ENCODE peak calls at places on chromosomes 4 and X, in four cellular contexts. C is NCI-H187 treated with DMSO at 0.1 percent for 48 hours, J is A549, L is GF-D8. Q is an unnamed sample.
A peak's percentile ranks its signal among the peaks of the same experiment; 100 is the strongest.

GRCh38 chr4:106809083-106809482 is 227.0 kb downstream of the DKK2 start:
- DNase-seq in C (no peak), J (peak; percentile 20), L (peak; percentile 3), Q (peak; percentile 25)

GRCh38 chr4:125140966-125141495 is 173.7 kb upstream of the FAT4 start:
- DNase-seq in C (no peak), J (no peak), L (no peak), Q (no peak)

GRCh38 chr4:139506774-139507173 is 49.2 kb downstream of the SETD7 start:
- DNase-seq in C (no peak), J (no peak), L (no peak), Q (no peak)

GRCh38 chr4:188016754-188017153 is 21.2 kb downstream of the ZFP42 start:
- DNase-seq in C (no peak), J (no peak), L (no peak), Q (no peak)

GRCh38 chr4:23060776-23061175 is 368.0 kb downstream of the GBA3 start:
- DNase-seq in C (no peak), J (no peak), L (no peak), Q (no peak)

GRCh38 chr4:1154523-1155182 is 17.7 kb downstream of the SPON2 start:
- DNase-seq in C (no peak), J (no peak), L (no peak), Q (peak; percentile 30)

GRCh38 chr4:141134051-141134450 is 782 bp upstream of the RNF150 start:
- DNase-seq in C (no peak), J (no peak), L (no peak), Q (no peak)

GRCh38 chrX:149541521-149542047 is 772 bp downstream of the EOLA1 start:
- DNase-seq in C (no peak), J (no peak), L (no peak), Q (no peak)

GRCh38 chr4:150722908-150723362 is 141.0 kb downstream of the MAB21L2 start:
- DNase-seq in C (no peak), J (peak; percentile 40), L (no peak), Q (no peak)

GRCh38 chr4:18938343-18939109 is 917.0 kb upstream of the LCORL start:
- DNase-seq in C (no peak), J (no peak), L (no peak), Q (no peak)

GRCh38 chrX:11533211-11533651 is 132.5 kb downstream of the ARHGAP6 start:
- DNase-seq in C (peak; percentile 54), J (peak; percentile 83), L (peak; percentile 64), Q (peak; percentile 89)